ENCODE peak calls at places on chromosomes 12 and 14, in seven cellular contexts. Q is GM10248; M is CD8-positive, alpha-beta memory T cell; F is NCI-H1694 treated with DMSO at 0.1 percent for 48 hours; O is activated CD8-positive, alpha-beta memory T cell treated with anti-CD3 and anti-CD28 coated beads for 4 hours; A is stimulated activated CD8-positive, alpha-beta memory T cell treated with anti-CD3 and anti-CD28 coated beads, Interleukin-15, amount 100 ng/mL, for 24 hours; E is activated T-helper 9 cell treated with anti-CD3 and anti-CD28 coated beads, Interleukin-2, amount 50 U/mL, for 16 hours. J is an unnamed sample.
A peak's percentile ranks its signal among the peaks of the same experiment; 100 is the strongest.

GRCh38 chr12:121892673-121893561 is 4.3 kb downstream of the PSMD9 start:
- DNase-seq in Q (no peak), M (no peak), F (no peak), O (no peak), A (no peak), E (no peak), J (no peak)

GRCh38 chr14:54567224-54567633 is 301 bp downstream of the SAMD4A start:
- DNase-seq in Q (peak; percentile 19), M (no peak), F (no peak), O (no peak), A (peak; percentile 1), E (no peak), J (no peak)

GRCh38 chr12:106170285-106170684 is 31.5 kb upstream of the NUAK1 start:
- DNase-seq in Q (no peak), M (no peak), F (no peak), O (no peak), A (no peak), E (no peak), J (no peak)

GRCh38 chr12:112456029-112456428 is 37.3 kb downstream of the PTPN11 start:
- DNase-seq in Q (no peak), M (no peak), F (no peak), O (no peak), A (no peak), E (no peak), J (no peak)

GRCh38 chr14:100294213-100294962 is 11.9 kb downstream of the SLC25A29 start:
- DNase-seq in Q (no peak), M (no peak), F (no peak), O (no peak), A (no peak), E (no peak), J (no peak)

GRCh38 chr14:94665121-94665520 is 52.9 kb downstream of the SERPINA3 start:
- DNase-seq in Q (no peak), M (no peak), F (no peak), O (no peak), A (no peak), E (no peak), J (no peak)

GRCh38 chr12:119694111-119694510 is 26.2 kb downstream of the PRKAB1 start:
- DNase-seq in Q (no peak), M (no peak), F (no peak), O (no peak), A (no peak), E (no peak), J (no peak)

GRCh38 chr14:82757775-82758174 is 1224.1 kb upstream of the SEL1L start:
- DNase-seq in Q (no peak), M (no peak), F (peak; percentile 39), O (no peak), A (no peak), E (no peak), J (no peak)

GRCh38 chr14:98754343-98755025 is 517.5 kb downstream of the BCL11B start:
- DNase-seq in Q (no peak), M (no peak), F (no peak), O (no peak), A (no peak), E (no peak), J (no peak)

GRCh38 chr12:104352106-104352713 is 48.7 kb downstream of the EID3 start:
- DNase-seq in Q (no peak), M (no peak), F (no peak), O (no peak), A (no peak), E (no peak), J (no peak)

GRCh38 chr14:92747701-92748258 is 647 bp downstream of the LGMN start:
- DNase-seq in Q (no peak), M (no peak), F (peak; percentile 22), O (no peak), A (no peak), E (no peak), J (no peak)

GRCh38 chr14:101825797-101826196 is 64.3 kb downstream of the PPP2R5C start:
- DNase-seq in Q (no peak), M (no peak), F (no peak), O (no peak), A (no peak), E (no peak), J (no peak)

GRCh38 chr14:98138666-98139065 is 1133.3 kb downstream of the BCL11B start:
- DNase-seq in Q (peak; percentile 20), M (peak; percentile 80), F (peak; percentile 47), O (peak; percentile 44), A (no peak), E (peak; percentile 37), J (no peak)

GRCh38 chr12:88960213-88960878 is 380.1 kb upstream of the KITLG start:
- DNase-seq in Q (no peak), M (no peak), F (no peak), O (no peak), A (no peak), E (no peak), J (no peak)

GRCh38 chr14:71136386-71137060 is 229.3 kb downstream of the PCNX1 start:
- DNase-seq in Q (no peak), M (no peak), F (no peak), O (no peak), A (no peak), E (no peak), J (no peak)

GRCh38 chr12:45122776-45123380 is 72.0 kb upstream of the DBX2 start:
- DNase-seq in Q (no peak), M (no peak), F (peak; percentile 47), O (no peak), A (no peak), E (no peak), J (no peak)

GRCh38 chr14:75409425-75410205 is 18.2 kb upstream of the JDP2 start:
- DNase-seq in Q (no peak), M (no peak), F (no peak), O (no peak), A (no peak), E (no peak), J (no peak)

GRCh38 chr12:122094735-122095561 is 16.4 kb downstream of the MLXIP start:
- DNase-seq in Q (no peak), M (no peak), F (no peak), O (no peak), A (no peak), E (no peak), J (no peak)

GRCh38 chr12:6047249-6048227 is 76.9 kb downstream of the VWF start:
- DNase-seq in Q (no peak), M (no peak), F (no peak), O (no peak), A (no peak), E (no peak), J (no peak)